ENCODE peak calls at places on chromosomes 7 and 10, in eight cellular contexts. Q is transverse colon, G is upper lobe of left lung, V is stomach, D is suprapubic skin, S is esophagus muscularis mucosa, E is H1, T is GM12878. M is an unnamed sample. For H3K4me1, the result is how much of the 10 kb centered on the place peaks cover.

GRCh38 chr7:73615886-73616285 is 8.4 kb downstream of the MLXIPL start:
- DNase-seq in Q (no peak), G (no peak), V (no peak), D (no peak), S (no peak), E (no peak), T (no peak), M (no peak)

GRCh38 chr7:8325067-8325466 is 63.1 kb upstream of the ICA1 start:
- DNase-seq in Q (no peak), G (no peak), V (no peak), D (no peak), S (no peak), E (no peak), T (no peak), M (no peak)

GRCh38 chr10:79137826-79138225 is 69.1 kb downstream of the ZMIZ1 start:
- DNase-seq in Q (peak), G (peak), V (no peak), D (no peak), S (no peak), E (no peak), T (peak), M (peak)

GRCh38 chr10:72315611-72316385 is 38.9 kb downstream of the DNAJB12 start:
- DNase-seq in Q (peak), G (peak), V (peak), D (peak), S (no peak), E (no peak), T (no peak), M (peak)

GRCh38 chr10:60417024-60417423 is 27.3 kb upstream of the ANK3 start:
- DNase-seq in Q (no peak), G (no peak), V (no peak), D (no peak), S (no peak), E (no peak), T (no peak), M (no peak)

GRCh38 chr10:62080905-62081304 is 179.4 kb downstream of the ARID5B start:
- DNase-seq in Q (no peak), G (no peak), V (no peak), D (no peak), S (no peak), E (no peak), T (no peak), M (no peak)

GRCh38 chr10:101373063-101373462 is 19.1 kb downstream of the BTRC start:
- DNase-seq in Q (no peak), G (no peak), V (no peak), D (no peak), S (no peak), E (no peak), T (no peak), M (no peak)

GRCh38 chr7:2030475-2031456 is 202.0 kb downstream of the MAD1L1 start:
- DNase-seq in Q (no peak), G (no peak), V (no peak), D (peak), S (no peak), E (no peak), T (no peak), M (peak)

GRCh38 chr7:23000597-23001360 is 13.2 kb downstream of the HYCC1 start:
- DNase-seq in Q (no peak), G (no peak), V (no peak), D (no peak), S (no peak), E (no peak), T (no peak), M (no peak)

GRCh38 chr10:75058142-75058541 is 53.3 kb upstream of the SAMD8 start:
- DNase-seq in Q (no peak), G (no peak), V (no peak), D (no peak), S (no peak), E (no peak), T (no peak), M (no peak)

GRCh38 chr10:81831060-81831459 is 43.9 kb upstream of the NRG3 start:
- DNase-seq in Q (no peak), G (no peak), V (no peak), D (no peak), S (no peak), E (no peak), T (no peak), M (no peak)

GRCh38 chr7:56181010-56181409 is 64.8 kb upstream of the NUPR2 start:
- DNase-seq in Q (no peak), G (no peak), V (no peak), D (no peak), S (no peak), E (no peak), T (no peak), M (no peak)

GRCh38 chr7:42739591-42739990 is 172.3 kb downstream of the C7orf25 start:
- DNase-seq in Q (no peak), G (no peak), V (no peak), D (no peak), S (peak), E (no peak), T (no peak), M (no peak)

GRCh38 chr7:156169474-156170370 is 357.5 kb upstream of the SHH start:
- DNase-seq in Q (no peak), G (no peak), V (no peak), D (no peak), S (no peak), E (no peak), T (no peak), M (no peak)
- TF ChIP-seq EP300 in Q (no peak), G (no peak), V (no peak), D (no peak), S (no peak), E (no peak), T (no peak), M (no peak)

GRCh38 chr10:70499829-70500167 is 21.2 kb downstream of the PALD1 start:
- DNase-seq in Q (no peak), G (no peak), V (no peak), D (no peak), S (no peak), E (no peak), T (no peak), M (no peak)
- H3K4me1 ChIP-seq in Q (under half), G (under half), V (under half), D (under half), S (under half), E (under half), T (under half), M (under half)

GRCh38 chr10:98254234-98254858 is 13.6 kb downstream of the LOXL4 start:
- DNase-seq in Q (no peak), G (no peak), V (no peak), D (no peak), S (no peak), E (no peak), T (no peak), M (no peak)
- TF ChIP-seq POLR2AphosphoS5 in Q (no peak), G (no peak), V (no peak), D (no peak), S (no peak), E (no peak), T (no peak), M (no peak)

GRCh38 chr7:105060923-105061322 is 46.9 kb downstream of the KMT2E start:
- DNase-seq in Q (no peak), G (no peak), V (no peak), D (no peak), S (no peak), E (no peak), T (no peak), M (no peak)

GRCh38 chr7:105055084-105055483 is 41.1 kb downstream of the KMT2E start:
- DNase-seq in Q (no peak), G (no peak), V (no peak), D (no peak), S (no peak), E (no peak), T (no peak), M (no peak)

GRCh38 chr7:105060394-105060793 is 46.4 kb downstream of the KMT2E start:
- DNase-seq in Q (no peak), G (no peak), V (no peak), D (no peak), S (no peak), E (no peak), T (no peak), M (no peak)

GRCh38 chr7:105055621-105056020 is 41.6 kb downstream of the KMT2E start:
- DNase-seq in Q (no peak), G (no peak), V (no peak), D (no peak), S (no peak), E (no peak), T (no peak), M (no peak)

DNA sequence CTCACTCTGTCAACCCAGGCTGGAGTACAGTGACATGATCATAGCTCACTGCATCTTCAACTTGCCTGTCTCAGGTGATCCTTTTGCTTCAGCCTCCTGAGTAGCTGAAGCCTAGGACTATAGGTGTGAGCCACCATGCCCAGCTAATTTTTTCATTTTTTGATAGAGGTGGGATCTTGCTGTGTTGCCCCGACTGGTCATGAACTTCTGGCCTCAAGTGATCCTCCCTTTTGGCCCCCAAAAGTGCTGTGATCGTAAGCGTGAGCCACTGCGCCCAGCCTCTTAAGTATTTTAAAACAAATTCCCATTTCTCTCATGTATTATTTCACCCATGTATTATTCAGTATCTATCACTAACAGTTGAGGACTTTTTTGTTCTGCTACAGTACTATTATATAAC is 43.5 kb downstream of the KMT2E start:
- DNase-seq in Q (no peak), G (no peak), V (no peak), D (no peak), S (no peak), E (no peak), T (no peak), M (no peak)
- TF ChIP-seq EP300 in Q (no peak), G (no peak), V (no peak), D (no peak), S (no peak), E (no peak), T (no peak), M (no peak)

GRCh38 chr10:102628451-102628911 is 15.8 kb upstream of the TRIM8 start:
- DNase-seq in Q (no peak), G (no peak), V (no peak), D (no peak), S (no peak), E (no peak), T (no peak), M (peak)

GRCh38 chr10:102629661-102630614 is 14.3 kb upstream of the TRIM8 start:
- DNase-seq in Q (no peak), G (no peak), V (no peak), D (no peak), S (no peak), E (peak), T (no peak), M (peak)

GRCh38 chr10:102632394-102633062 is 11.8 kb upstream of the TRIM8 start:
- DNase-seq in Q (no peak), G (no peak), V (no peak), D (no peak), S (no peak), E (no peak), T (no peak), M (no peak)

GRCh38 chr10:102631525-102632393 is 12.5 kb upstream of the TRIM8 start:
- DNase-seq in Q (no peak), G (no peak), V (no peak), D (no peak), S (no peak), E (no peak), T (no peak), M (no peak)

GRCh38 chr10:102630663-102631062 is 13.6 kb upstream of the TRIM8 start:
- DNase-seq in Q (no peak), G (no peak), V (no peak), D (no peak), S (no peak), E (no peak), T (no peak), M (peak)
- H3K4me1 ChIP-seq in Q (half or more), G (half or more), V (half or more), D (half or more), S (half or more), E (under half), T (under half), M (half or more)

M was measured in sigmoid colon.